ENCODE peak calls at places on chromosome 17, in six cellular contexts. One of them, this sample, is unnamed.

GRCh38 chr17:28567604-28568003 is 3.7 kb downstream of the PIGS start:
- DNase-seq in IMR-90: no peak
- DNase-seq in fibroblast of the aortic adventitia: no peak
- DNase-seq in astrocyte of the cerebellum: no peak
- DNase-seq in HFF-Myc: no peak
- DNase-seq in AG09319: no peak
- DNase-seq in this sample: no peak

GRCh38 chr17:38883592-38884526 is 14.0 kb downstream of the LASP1 start:
- DNase-seq in AG09319: no peak
- DNase-seq in IMR-90: no peak
- DNase-seq in HFF-Myc: no peak
- DNase-seq in fibroblast of the aortic adventitia: no peak
- DNase-seq in astrocyte of the cerebellum: peak; percentile 74
- DNase-seq in this sample: no peak

GRCh38 chr17:36731806-36732205 is 130.4 kb downstream of the MRM1 start:
- DNase-seq in HFF-Myc: no peak
- DNase-seq in IMR-90: no peak
- DNase-seq in astrocyte of the cerebellum: no peak
- DNase-seq in fibroblast of the aortic adventitia: no peak
- DNase-seq in AG09319: no peak
- DNase-seq in this sample: no peak

GRCh38 chr17:15947331-15947730 is 2.4 kb downstream of the ADORA2B start:
- DNase-seq in fibroblast of the aortic adventitia: peak; percentile 73
- DNase-seq in IMR-90: peak; percentile 48
- DNase-seq in AG09319: no peak
- DNase-seq in astrocyte of the cerebellum: no peak
- DNase-seq in HFF-Myc: no peak
- DNase-seq in this sample: peak; percentile 84

GRCh38 chr17:42463976-42464400 is 5.3 kb downstream of the ATP6V0A1 start:
- DNase-seq in astrocyte of the cerebellum: no peak
- DNase-seq in fibroblast of the aortic adventitia: no peak
- DNase-seq in IMR-90: no peak
- DNase-seq in AG09319: no peak
- DNase-seq in HFF-Myc: no peak
- DNase-seq in this sample: no peak

GRCh38 chr17:33942414-33942813 is 312.7 kb upstream of the CCL2 start:
- DNase-seq in fibroblast of the aortic adventitia: no peak
- DNase-seq in HFF-Myc: no peak
- DNase-seq in IMR-90: no peak
- DNase-seq in astrocyte of the cerebellum: no peak
- DNase-seq in AG09319: no peak
- DNase-seq in this sample: no peak

GRCh38 chr17:36705651-36706436 is 104.5 kb downstream of the MRM1 start:
- DNase-seq in fibroblast of the aortic adventitia: peak; percentile 26
- DNase-seq in AG09319: no peak
- DNase-seq in astrocyte of the cerebellum: no peak
- DNase-seq in IMR-90: peak; percentile 4
- DNase-seq in HFF-Myc: peak; percentile 4
- DNase-seq in this sample: peak; percentile 58

GRCh38 chr17:44751806-44752205 is 7.0 kb upstream of the ADAM11 start:
- DNase-seq in fibroblast of the aortic adventitia: no peak
- DNase-seq in astrocyte of the cerebellum: no peak
- DNase-seq in IMR-90: no peak
- DNase-seq in HFF-Myc: no peak
- DNase-seq in AG09319: no peak
- DNase-seq in this sample: no peak

GRCh38 chr17:58329808-58330543 is 1.4 kb upstream of the TSPOAP1 start:
- DNase-seq in AG09319: no peak
- DNase-seq in fibroblast of the aortic adventitia: no peak
- DNase-seq in astrocyte of the cerebellum: no peak
- DNase-seq in HFF-Myc: no peak
- DNase-seq in IMR-90: no peak
- DNase-seq in this sample: no peak

GRCh38 chr17:9924735-9925191 is 19.7 kb upstream of the RCVRN start:
- DNase-seq in fibroblast of the aortic adventitia: peak; percentile 78
- DNase-seq in astrocyte of the cerebellum: peak; percentile 70
- DNase-seq in AG09319: peak; percentile 34
- DNase-seq in HFF-Myc: no peak
- DNase-seq in IMR-90: peak; percentile 75
- DNase-seq in this sample: peak; percentile 89

GRCh38 chr17:40538019-40538935 is 27.0 kb downstream of the CCR7 start:
- DNase-seq in IMR-90: peak; percentile 43
- DNase-seq in AG09319: no peak
- DNase-seq in fibroblast of the aortic adventitia: no peak
- DNase-seq in astrocyte of the cerebellum: no peak
- DNase-seq in HFF-Myc: no peak
- DNase-seq in this sample: peak; percentile 92

GRCh38 chr17:13311301-13311700 is 290.4 kb downstream of the HS3ST3A1 start:
- DNase-seq in AG09319: peak; percentile 73
- DNase-seq in IMR-90: peak; percentile 12
- DNase-seq in fibroblast of the aortic adventitia: peak; percentile 55
- DNase-seq in HFF-Myc: peak; percentile 69
- DNase-seq in astrocyte of the cerebellum: no peak
- DNase-seq in this sample: peak; percentile 42

GRCh38 chr17:58351710-58352017 is 337 bp downstream of the SUPT4H1 start:
- DNase-seq in HFF-Myc: no peak
- DNase-seq in fibroblast of the aortic adventitia: no peak
- DNase-seq in AG09319: no peak
- DNase-seq in astrocyte of the cerebellum: no peak
- DNase-seq in IMR-90: no peak
- DNase-seq in this sample: no peak

GRCh38 chr17:75561927-75562603 is 25.5 kb upstream of the MYO15B start:
- DNase-seq in IMR-90: no peak
- DNase-seq in AG09319: peak; percentile 16
- DNase-seq in fibroblast of the aortic adventitia: peak; percentile 79
- DNase-seq in astrocyte of the cerebellum: peak; percentile 22
- DNase-seq in HFF-Myc: no peak
- DNase-seq in this sample: peak; percentile 31

GRCh38 chr17:17817552-17817947 is 19.2 kb downstream of the SREBF1 start:
- DNase-seq in HFF-Myc: no peak
- DNase-seq in fibroblast of the aortic adventitia: no peak
- DNase-seq in AG09319: no peak
- DNase-seq in IMR-90: no peak
- DNase-seq in astrocyte of the cerebellum: no peak
- DNase-seq in this sample: no peak

GRCh38 chr17:31388770-31389672 is 2.5 kb upstream of the RAB11FIP4 start:
- DNase-seq in HFF-Myc: no peak
- DNase-seq in fibroblast of the aortic adventitia: no peak
- DNase-seq in astrocyte of the cerebellum: no peak
- DNase-seq in AG09319: no peak
- DNase-seq in IMR-90: no peak
- DNase-seq in this sample: peak; percentile 27

GRCh38 chr17:12738624-12739023 is 50.7 kb upstream of the ARHGAP44 start:
- DNase-seq in astrocyte of the cerebellum: no peak
- DNase-seq in HFF-Myc: no peak
- DNase-seq in AG09319: no peak
- DNase-seq in fibroblast of the aortic adventitia: no peak
- DNase-seq in IMR-90: no peak
- DNase-seq in this sample: no peak

GRCh38 chr17:80385046-80385445 is 29.9 kb upstream of the ENDOV start:
- DNase-seq in HFF-Myc: no peak
- DNase-seq in fibroblast of the aortic adventitia: no peak
- DNase-seq in IMR-90: no peak
- DNase-seq in astrocyte of the cerebellum: no peak
- DNase-seq in AG09319: no peak
- DNase-seq in this sample: no peak

GRCh38 chr17:75749545-75750389 is 15.2 kb downstream of the GALK1 start:
- DNase-seq in AG09319: no peak
- DNase-seq in HFF-Myc: no peak
- DNase-seq in astrocyte of the cerebellum: peak; percentile 31
- DNase-seq in fibroblast of the aortic adventitia: peak; percentile 71
- DNase-seq in IMR-90: peak; percentile 52
- DNase-seq in this sample: peak; percentile 68

GRCh38 chr17:18258356-18259038 is at the start of gene FLII:
- DNase-seq in IMR-90: peak; percentile 17
- DNase-seq in fibroblast of the aortic adventitia: peak; percentile 28
- DNase-seq in AG09319: no peak
- DNase-seq in HFF-Myc: no peak
- DNase-seq in astrocyte of the cerebellum: no peak
- DNase-seq in this sample: peak; percentile 59

GRCh38 chr17:72432143-72432604 is 311.4 kb downstream of the SOX9 start:
- DNase-seq in astrocyte of the cerebellum: no peak
- DNase-seq in IMR-90: peak; percentile 53
- DNase-seq in fibroblast of the aortic adventitia: no peak
- DNase-seq in HFF-Myc: no peak
- DNase-seq in AG09319: no peak
- DNase-seq in this sample: no peak

GRCh38 chr17:72433797-72434196 is 313.0 kb downstream of the SOX9 start:
- DNase-seq in HFF-Myc: no peak
- DNase-seq in AG09319: no peak
- DNase-seq in IMR-90: no peak
- DNase-seq in fibroblast of the aortic adventitia: no peak
- DNase-seq in astrocyte of the cerebellum: no peak
- DNase-seq in this sample: no peak

GRCh38 chr17:72432881-72433280 is 312.1 kb downstream of the SOX9 start:
- DNase-seq in fibroblast of the aortic adventitia: no peak
- DNase-seq in AG09319: no peak
- DNase-seq in HFF-Myc: no peak
- DNase-seq in IMR-90: no peak
- DNase-seq in astrocyte of the cerebellum: no peak
- DNase-seq in this sample: no peak

GRCh38 chr17:72429066-72429638 is 308.3 kb downstream of the SOX9 start:
- DNase-seq in AG09319: no peak
- DNase-seq in fibroblast of the aortic adventitia: no peak
- DNase-seq in astrocyte of the cerebellum: no peak
- DNase-seq in IMR-90: no peak
- DNase-seq in HFF-Myc: no peak
- DNase-seq in this sample: no peak

DNA sequence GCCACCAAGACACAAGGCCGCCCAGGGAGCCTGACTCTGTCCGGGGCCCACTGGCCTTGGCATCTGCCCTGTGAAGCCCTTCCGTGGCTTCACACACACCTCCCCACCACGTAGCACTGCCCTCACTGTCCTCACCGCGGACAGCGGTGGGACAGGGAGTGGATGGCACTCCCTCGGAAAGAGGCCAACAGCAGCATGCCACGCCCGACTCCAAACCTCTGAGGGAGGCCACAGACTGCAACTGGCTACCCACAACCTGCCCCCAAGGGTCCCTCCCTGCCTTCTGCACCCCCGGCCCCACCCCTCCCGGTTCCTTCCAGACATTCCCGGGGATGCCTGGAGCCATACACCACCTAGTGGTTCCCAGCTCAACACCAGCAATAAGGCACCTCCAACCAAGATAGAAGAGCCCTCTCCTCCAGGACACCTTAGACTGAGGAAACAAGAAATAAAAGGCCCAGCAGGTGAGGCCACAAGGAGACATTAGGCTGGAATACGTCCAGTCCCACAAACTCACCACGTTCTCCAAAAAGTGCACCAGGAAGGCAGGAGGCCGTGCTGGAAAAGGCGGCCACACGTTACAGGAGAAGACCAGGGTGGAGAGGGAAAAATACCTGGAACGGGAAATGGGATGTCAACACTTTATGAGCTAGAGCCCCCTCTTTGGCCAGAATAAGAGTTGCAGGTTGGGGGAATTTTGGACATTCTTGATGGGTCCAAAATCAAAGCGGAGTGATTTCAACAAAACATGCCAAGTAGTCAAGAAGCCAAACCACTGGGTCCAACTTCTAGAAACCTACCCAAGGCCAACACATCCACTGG is 310.0 kb downstream of the SOX9 start:
- DNase-seq in astrocyte of the cerebellum: no peak
- DNase-seq in AG09319: no peak
- DNase-seq in fibroblast of the aortic adventitia: no peak
- DNase-seq in IMR-90: no peak
- DNase-seq in HFF-Myc: no peak
- DNase-seq in this sample: peak; percentile 58
- TF ChIP-seq CTCF in astrocyte of the cerebellum: peak; percentile 27
- TF ChIP-seq CTCF in AG09319: no peak
- TF ChIP-seq CTCF in fibroblast of the aortic adventitia: peak; percentile 32
- TF ChIP-seq CTCF in IMR-90: peak; percentile 28
- TF ChIP-seq CTCF in HFF-Myc: no peak
- TF ChIP-seq CTCF in this sample: peak; percentile 32

GRCh38 chr17:68903294-68903693 is 51.9 kb downstream of the ABCA8 start:
- DNase-seq in AG09319: no peak
- DNase-seq in IMR-90: no peak
- DNase-seq in fibroblast of the aortic adventitia: no peak
- DNase-seq in HFF-Myc: no peak
- DNase-seq in astrocyte of the cerebellum: no peak
- DNase-seq in this sample: no peak

GRCh38 chr17:68892193-68892592 is 63.0 kb downstream of the ABCA8 start:
- DNase-seq in AG09319: no peak
- DNase-seq in fibroblast of the aortic adventitia: no peak
- DNase-seq in IMR-90: no peak
- DNase-seq in HFF-Myc: no peak
- DNase-seq in astrocyte of the cerebellum: no peak
- DNase-seq in this sample: no peak

GRCh38 chr17:68892658-68893057 is 62.5 kb downstream of the ABCA8 start:
- DNase-seq in HFF-Myc: no peak
- DNase-seq in fibroblast of the aortic adventitia: no peak
- DNase-seq in AG09319: no peak
- DNase-seq in astrocyte of the cerebellum: no peak
- DNase-seq in IMR-90: no peak
- DNase-seq in this sample: no peak

DNA sequence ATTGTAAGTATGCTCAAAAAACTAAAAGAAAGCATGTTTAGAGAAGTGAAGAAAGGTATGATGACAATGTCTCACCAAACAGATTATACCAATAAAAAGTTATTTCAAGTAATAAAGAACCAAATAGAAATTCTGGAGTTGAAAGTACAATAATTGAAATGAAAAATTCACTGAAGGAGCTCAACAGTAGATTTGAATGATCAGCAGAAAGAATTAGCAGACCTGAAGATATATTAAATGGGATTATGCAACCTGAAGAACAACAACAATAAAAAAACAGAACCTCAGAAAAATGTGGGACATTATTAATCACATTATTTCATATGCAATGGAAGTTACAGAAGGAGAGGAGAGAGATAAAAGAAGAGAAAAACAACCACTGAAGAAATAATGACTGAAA is 57.6 kb downstream of the ABCA8 start:
- DNase-seq in IMR-90: no peak
- DNase-seq in fibroblast of the aortic adventitia: no peak
- DNase-seq in astrocyte of the cerebellum: no peak
- DNase-seq in AG09319: no peak
- DNase-seq in HFF-Myc: no peak
- DNase-seq in this sample: no peak
- TF ChIP-seq CTCF in IMR-90: no peak
- TF ChIP-seq CTCF in fibroblast of the aortic adventitia: no peak
- TF ChIP-seq CTCF in astrocyte of the cerebellum: no peak
- TF ChIP-seq CTCF in AG09319: no peak
- TF ChIP-seq CTCF in HFF-Myc: no peak
- TF ChIP-seq CTCF in this sample: no peak

GRCh38 chr17:81537856-81538555 is 9.8 kb downstream of the FSCN2 start:
- DNase-seq in HFF-Myc: no peak
- DNase-seq in IMR-90: no peak
- DNase-seq in AG09319: no peak
- DNase-seq in fibroblast of the aortic adventitia: no peak
- DNase-seq in astrocyte of the cerebellum: no peak
- DNase-seq in this sample: no peak
- TF ChIP-seq CTCF in HFF-Myc: no peak
- TF ChIP-seq CTCF in IMR-90: no peak
- TF ChIP-seq CTCF in AG09319: no peak
- TF ChIP-seq CTCF in fibroblast of the aortic adventitia: no peak
- TF ChIP-seq CTCF in astrocyte of the cerebellum: no peak
- TF ChIP-seq CTCF in this sample: no peak

DNA sequence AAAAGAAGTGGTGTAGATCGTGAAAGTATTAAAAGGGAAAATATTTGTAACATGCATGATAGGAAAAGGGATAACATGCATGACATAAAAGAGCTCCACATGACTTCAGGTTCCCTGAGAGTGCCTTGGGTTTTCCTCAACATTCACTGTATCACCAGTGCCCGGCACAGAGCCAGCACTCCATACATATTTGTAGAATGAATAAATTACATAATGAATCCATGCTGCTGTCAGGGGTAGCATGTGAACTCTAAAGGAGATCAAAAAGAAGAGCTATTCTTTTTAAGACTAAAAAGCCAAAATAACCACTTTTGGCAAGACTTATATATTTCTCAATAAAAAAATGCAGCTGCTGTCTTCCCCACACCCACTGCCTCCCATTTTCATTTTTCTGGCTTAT is 2.7 kb upstream of the ZNF594 start:
- DNase-seq in HFF-Myc: no peak
- DNase-seq in fibroblast of the aortic adventitia: peak; percentile 29
- DNase-seq in IMR-90: no peak
- DNase-seq in AG09319: no peak
- DNase-seq in astrocyte of the cerebellum: no peak
- DNase-seq in this sample: no peak
- TF ChIP-seq CTCF in HFF-Myc: no peak
- TF ChIP-seq CTCF in fibroblast of the aortic adventitia: no peak
- TF ChIP-seq CTCF in IMR-90: no peak
- TF ChIP-seq CTCF in AG09319: no peak
- TF ChIP-seq CTCF in astrocyte of the cerebellum: no peak
- TF ChIP-seq CTCF in this sample: no peak